ENCODE peak calls at places on chromosome 2, in eight cellular contexts. One of them, this sample, is unnamed.

GRCh38 chr2:19623488-19623887 is 265.1 kb upstream of the OSR1 start:
- DNase-seq in GM19239: no peak
- DNase-seq in ELR: peak
- DNase-seq in hepatic stellate cell: no peak
- DNase-seq in transverse colon: no peak
- DNase-seq in epithelial cell of esophagus: peak
- DNase-seq in stimulated activated CD8-positive, alpha-beta memory T cell treated with anti-CD3 and anti-CD28 coated beads, Interleukin-7, amount 100 ng/mL, for 1 hour: no peak
- DNase-seq in anterior cingulate cortex: no peak
- DNase-seq in this sample: no peak

GRCh38 chr2:108971661-108972566 is 17.1 kb downstream of the EDAR start:
- DNase-seq in GM19239: no peak
- DNase-seq in ELR: peak
- DNase-seq in hepatic stellate cell: peak
- DNase-seq in transverse colon: peak
- DNase-seq in epithelial cell of esophagus: peak
- DNase-seq in stimulated activated CD8-positive, alpha-beta memory T cell treated with anti-CD3 and anti-CD28 coated beads, Interleukin-7, amount 100 ng/mL, for 1 hour: no peak
- DNase-seq in anterior cingulate cortex: no peak
- DNase-seq in this sample: no peak

GRCh38 chr2:217939220-217939619 is 63.6 kb downstream of the TNS1 start:
- DNase-seq in GM19239: no peak
- DNase-seq in ELR: no peak
- DNase-seq in hepatic stellate cell: no peak
- DNase-seq in transverse colon: no peak
- DNase-seq in epithelial cell of esophagus: no peak
- DNase-seq in stimulated activated CD8-positive, alpha-beta memory T cell treated with anti-CD3 and anti-CD28 coated beads, Interleukin-7, amount 100 ng/mL, for 1 hour: no peak
- DNase-seq in anterior cingulate cortex: no peak
- DNase-seq in this sample: no peak

GRCh38 chr2:96679843-96680242 is 37.3 kb downstream of the FER1L5 start:
- DNase-seq in GM19239: no peak
- DNase-seq in ELR: no peak
- DNase-seq in hepatic stellate cell: no peak
- DNase-seq in transverse colon: no peak
- DNase-seq in epithelial cell of esophagus: no peak
- DNase-seq in stimulated activated CD8-positive, alpha-beta memory T cell treated with anti-CD3 and anti-CD28 coated beads, Interleukin-7, amount 100 ng/mL, for 1 hour: no peak
- DNase-seq in anterior cingulate cortex: no peak
- DNase-seq in this sample: no peak

GRCh38 chr2:166812166-166812891 is 76.0 kb upstream of the XIRP2 start:
- DNase-seq in GM19239: no peak
- DNase-seq in ELR: no peak
- DNase-seq in hepatic stellate cell: no peak
- DNase-seq in transverse colon: no peak
- DNase-seq in epithelial cell of esophagus: no peak
- DNase-seq in stimulated activated CD8-positive, alpha-beta memory T cell treated with anti-CD3 and anti-CD28 coated beads, Interleukin-7, amount 100 ng/mL, for 1 hour: no peak
- DNase-seq in anterior cingulate cortex: no peak
- DNase-seq in this sample: no peak

GRCh38 chr2:219726916-219727315 is 99.5 kb downstream of the SLC4A3 start:
- DNase-seq in GM19239: no peak
- DNase-seq in ELR: peak
- DNase-seq in hepatic stellate cell: no peak
- DNase-seq in transverse colon: no peak
- DNase-seq in epithelial cell of esophagus: no peak
- DNase-seq in stimulated activated CD8-positive, alpha-beta memory T cell treated with anti-CD3 and anti-CD28 coated beads, Interleukin-7, amount 100 ng/mL, for 1 hour: no peak
- DNase-seq in anterior cingulate cortex: no peak
- DNase-seq in this sample: no peak

GRCh38 chr2:43898134-43898957 is 59.6 kb downstream of the ABCG8 start:
- DNase-seq in GM19239: no peak
- DNase-seq in ELR: peak
- DNase-seq in hepatic stellate cell: no peak
- DNase-seq in transverse colon: peak
- DNase-seq in epithelial cell of esophagus: peak
- DNase-seq in stimulated activated CD8-positive, alpha-beta memory T cell treated with anti-CD3 and anti-CD28 coated beads, Interleukin-7, amount 100 ng/mL, for 1 hour: no peak
- DNase-seq in anterior cingulate cortex: no peak
- DNase-seq in this sample: no peak

GRCh38 chr2:163319006-163319405 is 416.8 kb downstream of the FIGN start:
- DNase-seq in GM19239: no peak
- DNase-seq in ELR: peak
- DNase-seq in hepatic stellate cell: no peak
- DNase-seq in transverse colon: no peak
- DNase-seq in epithelial cell of esophagus: peak
- DNase-seq in stimulated activated CD8-positive, alpha-beta memory T cell treated with anti-CD3 and anti-CD28 coated beads, Interleukin-7, amount 100 ng/mL, for 1 hour: no peak
- DNase-seq in anterior cingulate cortex: no peak
- DNase-seq in this sample: no peak

GRCh38 chr2:189370719-189371118 is 70.6 kb upstream of the WDR75 start:
- DNase-seq in GM19239: no peak
- DNase-seq in ELR: peak
- DNase-seq in hepatic stellate cell: no peak
- DNase-seq in transverse colon: no peak
- DNase-seq in epithelial cell of esophagus: peak
- DNase-seq in stimulated activated CD8-positive, alpha-beta memory T cell treated with anti-CD3 and anti-CD28 coated beads, Interleukin-7, amount 100 ng/mL, for 1 hour: no peak
- DNase-seq in anterior cingulate cortex: no peak
- DNase-seq in this sample: no peak

GRCh38 chr2:232522014-232522854 is 2.0 kb downstream of the PRSS56 start:
- DNase-seq in GM19239: peak
- DNase-seq in ELR: peak
- DNase-seq in hepatic stellate cell: peak
- DNase-seq in transverse colon: peak
- DNase-seq in epithelial cell of esophagus: peak
- DNase-seq in stimulated activated CD8-positive, alpha-beta memory T cell treated with anti-CD3 and anti-CD28 coated beads, Interleukin-7, amount 100 ng/mL, for 1 hour: peak
- DNase-seq in anterior cingulate cortex: peak
- DNase-seq in this sample: peak

GRCh38 chr2:163733301-163733938 is 2.4 kb downstream of the FIGN start:
- DNase-seq in GM19239: no peak
- DNase-seq in ELR: no peak
- DNase-seq in hepatic stellate cell: no peak
- DNase-seq in transverse colon: no peak
- DNase-seq in epithelial cell of esophagus: no peak
- DNase-seq in stimulated activated CD8-positive, alpha-beta memory T cell treated with anti-CD3 and anti-CD28 coated beads, Interleukin-7, amount 100 ng/mL, for 1 hour: no peak
- DNase-seq in anterior cingulate cortex: no peak
- DNase-seq in this sample: no peak

This sample was measured in B cell.